ENCODE peak calls at places on chromosomes 7 and 10, in four cellular contexts. One of them, this sample, is unnamed.

GRCh38 chr7:49488573-49488972 is 284.9 kb upstream of the VWC2 start:
- DNase-seq in SK-N-SH: no peak
- DNase-seq in HepG2: no peak
- DNase-seq in K562: no peak
- DNase-seq in this sample: no peak

GRCh38 chr10:62388328-62388727 is 14.2 kb downstream of the ZNF365 start:
- DNase-seq in SK-N-SH: no peak
- DNase-seq in HepG2: no peak
- DNase-seq in K562: peak
- DNase-seq in this sample: peak

GRCh38 chr10:121781101-121781500 is 146.7 kb downstream of the ATE1 start:
- DNase-seq in SK-N-SH: no peak
- DNase-seq in HepG2: no peak
- DNase-seq in K562: no peak
- DNase-seq in this sample: peak

GRCh38 chr7:108136191-108136581 is 6.0 kb upstream of the LAMB4 start:
- DNase-seq in SK-N-SH: peak
- DNase-seq in HepG2: no peak
- DNase-seq in K562: no peak
- DNase-seq in this sample: no peak

GRCh38 chr10:7260412-7260900 is 150.4 kb downstream of the SFMBT2 start:
- DNase-seq in SK-N-SH: peak
- DNase-seq in HepG2: peak
- DNase-seq in K562: peak
- DNase-seq in this sample: peak

GRCh38 chr7:6546852-6547251 is 4.4 kb downstream of the GRID2IP start:
- DNase-seq in SK-N-SH: peak
- DNase-seq in HepG2: no peak
- DNase-seq in K562: peak
- DNase-seq in this sample: peak

GRCh38 chr10:132627736-132628512 is 90.3 kb downstream of the INPP5A start:
- DNase-seq in SK-N-SH: peak
- DNase-seq in HepG2: no peak
- DNase-seq in K562: peak
- DNase-seq in this sample: no peak

GRCh38 chr7:80635533-80635932 is 2.9 kb upstream of the CD36 start:
- DNase-seq in SK-N-SH: no peak
- DNase-seq in HepG2: no peak
- DNase-seq in K562: no peak
- DNase-seq in this sample: no peak

GRCh38 chr7:139828446-139828845 is 618 bp upstream of the TBXAS1 start:
- DNase-seq in SK-N-SH: no peak
- DNase-seq in HepG2: no peak
- DNase-seq in K562: no peak
- DNase-seq in this sample: no peak

GRCh38 chr7:112986256-112987031 is 100.2 kb downstream of the GPR85 start:
- DNase-seq in SK-N-SH: no peak
- DNase-seq in HepG2: no peak
- DNase-seq in K562: no peak
- DNase-seq in this sample: no peak

GRCh38 chr10:29243750-29244149 is 45.1 kb upstream of the LYZL1 start:
- DNase-seq in SK-N-SH: no peak
- DNase-seq in HepG2: no peak
- DNase-seq in K562: peak
- DNase-seq in this sample: peak

GRCh38 chr10:77666821-77667220 is 29.2 kb upstream of the KCNMA1 start:
- DNase-seq in SK-N-SH: no peak
- DNase-seq in HepG2: no peak
- DNase-seq in K562: no peak
- DNase-seq in this sample: no peak

GRCh38 chr10:132691711-132692153 is 94.2 kb downstream of the NKX6-2 start:
- DNase-seq in SK-N-SH: no peak
- DNase-seq in HepG2: no peak
- DNase-seq in K562: no peak
- DNase-seq in this sample: no peak

GRCh38 chr7:26307226-26307625 is 15.6 kb downstream of the SNX10 start:
- DNase-seq in SK-N-SH: no peak
- DNase-seq in HepG2: no peak
- DNase-seq in K562: peak
- DNase-seq in this sample: no peak

GRCh38 chr7:135798104-135798503 is 49.5 kb upstream of the FAM180A start:
- DNase-seq in SK-N-SH: no peak
- DNase-seq in HepG2: no peak
- DNase-seq in K562: no peak
- DNase-seq in this sample: no peak

GRCh38 chr10:71222541-71223364 is 10.4 kb downstream of the UNC5B start:
- DNase-seq in SK-N-SH: no peak
- DNase-seq in HepG2: no peak
- DNase-seq in K562: no peak
- DNase-seq in this sample: no peak

GRCh38 chr10:132566892-132567291 is 29.3 kb downstream of the INPP5A start:
- DNase-seq in SK-N-SH: no peak
- DNase-seq in HepG2: no peak
- DNase-seq in K562: no peak
- DNase-seq in this sample: no peak

GRCh38 chr7:65722361-65722792 is 150.5 kb upstream of the VKORC1L1 start:
- DNase-seq in SK-N-SH: peak
- DNase-seq in HepG2: peak
- DNase-seq in K562: peak
- DNase-seq in this sample: peak

GRCh38 chr10:84373000-84373399 is 44.6 kb downstream of the CCSER2 start:
- DNase-seq in SK-N-SH: no peak
- DNase-seq in HepG2: no peak
- DNase-seq in K562: no peak
- DNase-seq in this sample: no peak

GRCh38 chr7:116525298-116525912 is 569 bp downstream of the CAV1 start:
- DNase-seq in SK-N-SH: peak
- DNase-seq in HepG2: no peak
- DNase-seq in K562: peak
- DNase-seq in this sample: no peak

GRCh38 chr7:151014950-151015349 is 9.3 kb downstream of the ATG9B start:
- DNase-seq in SK-N-SH: no peak
- DNase-seq in HepG2: no peak
- DNase-seq in K562: no peak
- DNase-seq in this sample: no peak

GRCh38 chr10:43265799-43266721 is 805 bp downstream of the RASGEF1A start:
- DNase-seq in SK-N-SH: peak
- DNase-seq in HepG2: peak
- DNase-seq in K562: peak
- DNase-seq in this sample: no peak

GRCh38 chr10:59954296-59954695 is 47.9 kb upstream of the CCDC6 start:
- DNase-seq in SK-N-SH: no peak
- DNase-seq in HepG2: no peak
- DNase-seq in K562: no peak
- DNase-seq in this sample: no peak

GRCh38 chr10:30662809-30663208 is 33.3 kb upstream of the LYZL2 start:
- DNase-seq in SK-N-SH: no peak
- DNase-seq in HepG2: no peak
- DNase-seq in K562: no peak
- DNase-seq in this sample: no peak

GRCh38 chr7:1843921-1844335 is 173.9 kb downstream of the ELFN1 start:
- DNase-seq in SK-N-SH: no peak
- DNase-seq in HepG2: no peak
- DNase-seq in K562: no peak
- DNase-seq in this sample: no peak

GRCh38 chr10:98361636-98362035 is 53.3 kb downstream of the PYROXD2 start:
- DNase-seq in SK-N-SH: no peak
- DNase-seq in HepG2: no peak
- DNase-seq in K562: no peak
- DNase-seq in this sample: no peak
- H3K4me3 ChIP-seq in SK-N-SH: no peak
- H3K4me3 ChIP-seq in HepG2: no peak
- H3K4me3 ChIP-seq in K562: peak
- H3K4me3 ChIP-seq in this sample: no peak

GRCh38 chr7:98760201-98760651 is 109.6 kb downstream of the TMEM130 start:
- DNase-seq in SK-N-SH: no peak
- DNase-seq in HepG2: no peak
- DNase-seq in K562: no peak
- DNase-seq in this sample: no peak
- TF ChIP-seq ELF1 in SK-N-SH: no peak
- TF ChIP-seq ELF1 in HepG2: no peak
- TF ChIP-seq ELF1 in K562: no peak
- TF ChIP-seq ELF1 in this sample: no peak

DNA sequence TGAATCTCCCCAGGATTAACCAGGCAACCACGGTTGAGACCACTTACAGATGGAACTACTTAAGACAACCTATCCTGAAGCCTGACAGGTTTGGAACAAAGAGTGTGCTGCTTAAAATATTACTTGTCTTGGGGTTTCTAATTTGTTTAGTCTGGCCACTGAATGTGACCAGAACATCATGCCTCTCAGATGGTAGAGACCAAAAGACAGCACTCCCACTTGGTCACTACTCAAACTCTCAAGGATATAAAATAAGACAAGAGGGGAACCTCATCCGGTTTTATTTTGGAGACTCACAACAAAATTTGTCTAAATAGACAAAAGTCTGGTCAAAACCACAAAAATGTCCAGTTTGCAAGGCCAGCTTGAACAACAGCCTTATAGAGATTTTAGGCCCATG is 15.4 kb downstream of the MRPL32 start:
- DNase-seq in SK-N-SH: no peak
- DNase-seq in HepG2: no peak
- DNase-seq in K562: no peak
- DNase-seq in this sample: no peak
- TF ChIP-seq REST in SK-N-SH: no peak
- TF ChIP-seq REST in HepG2: no peak
- TF ChIP-seq REST in K562: no peak
- TF ChIP-seq REST in this sample: no peak

GRCh38 chr10:80195046-80195574 is 10.2 kb downstream of the ANXA11 start:
- DNase-seq in SK-N-SH: no peak
- DNase-seq in HepG2: no peak
- DNase-seq in K562: no peak
- DNase-seq in this sample: no peak
- H3K4me3 ChIP-seq in SK-N-SH: no peak
- H3K4me3 ChIP-seq in HepG2: no peak
- H3K4me3 ChIP-seq in K562: no peak
- H3K4me3 ChIP-seq in this sample: no peak

GRCh38 chr7:111587715-111588433 is 25.6 kb upstream of the IMMP2L start:
- DNase-seq in SK-N-SH: no peak
- DNase-seq in HepG2: no peak
- DNase-seq in K562: no peak
- DNase-seq in this sample: no peak
- TF ChIP-seq ELF1 in SK-N-SH: no peak
- TF ChIP-seq ELF1 in HepG2: no peak
- TF ChIP-seq ELF1 in K562: no peak
- TF ChIP-seq ELF1 in this sample: no peak

This sample was measured in HCT116.